ENCODE peak calls at places on chromosomes 13 and 19, in nine cellular contexts. P is transverse colon, V is A549, B is left ventricle myocardium inferior, A is sigmoid colon, E is lung, C is Peyer's patch, J is cardiac muscle cell, T is IMR-90. K is an unnamed sample.

GRCh38 chr19:19276386-19276785 is 3.3 kb upstream of the TM6SF2 start:
- DNase-seq in B (no peak), J (no peak), V (no peak), C (no peak), E (no peak), A (no peak), T (peak), P (no peak), K (no peak)

GRCh38 chr13:64680739-64681138 is 2549.4 kb downstream of the PCDH9 start:
- DNase-seq in E (no peak), J (no peak), T (no peak), V (no peak), A (no peak), P (no peak), B (no peak), C (no peak), K (no peak)

GRCh38 chr19:35013820-35014754 is 14.0 kb downstream of the GRAMD1A start:
- DNase-seq in C (peak), A (peak), P (peak), V (no peak), J (no peak), B (no peak), T (no peak), E (no peak), K (no peak)

GRCh38 chr13:94411747-94412146 is 67.7 kb downstream of the DCT start:
- DNase-seq in A (no peak), B (no peak), E (no peak), C (no peak), P (no peak), J (no peak), V (no peak), T (no peak), K (no peak)

GRCh38 chr19:41409288-41409687 is 11.7 kb downstream of the BCKDHA start:
- DNase-seq in B (no peak), C (no peak), E (peak), P (no peak), T (peak), J (peak), V (peak), A (no peak), K (peak)

GRCh38 chr19:18158471-18158870 is 5.5 kb downstream of the PIK3R2 start:
- DNase-seq in V (no peak), J (no peak), C (no peak), B (no peak), P (no peak), E (no peak), A (no peak), T (no peak), K (no peak)

GRCh38 chr13:20703785-20704458 is 423 bp downstream of the IL17D start:
- DNase-seq in C (peak), J (peak), B (peak), V (peak), E (peak), P (peak), A (peak), T (peak), K (peak)

GRCh38 chr19:41876847-41877489 is at the start of gene CD79A:
- DNase-seq in B (no peak), C (peak), T (no peak), P (peak), A (no peak), E (no peak), V (no peak), J (no peak), K (no peak)

GRCh38 chr19:13841339-13842293 is 35.3 kb upstream of the NANOS3 start:
- DNase-seq in P (peak), A (peak), E (peak), B (no peak), V (peak), J (no peak), C (peak), T (no peak), K (peak)

GRCh38 chr13:84653915-84654534 is 771.8 kb upstream of the SLITRK1 start:
- DNase-seq in P (no peak), E (no peak), A (no peak), B (peak), V (no peak), J (no peak), C (no peak), T (no peak), K (no peak)
- H3K4me3 ChIP-seq in P (no peak), E (no peak), A (no peak), B (no peak), V (no peak), J (no peak), C (no peak), T (no peak), K (no peak)

GRCh38 chr19:3784607-3785463 is 1.3 kb downstream of the MATK start:
- DNase-seq in C (no peak), T (no peak), P (no peak), E (no peak), B (no peak), J (no peak), A (no peak), V (no peak), K (no peak)

GRCh38 chr19:3785464-3785937 is 680 bp downstream of the MATK start:
- DNase-seq in A (no peak), T (no peak), V (no peak), P (no peak), J (no peak), B (no peak), E (no peak), C (no peak), K (no peak)

GRCh38 chr19:3782330-3782729 is 3.9 kb downstream of the MATK start:
- DNase-seq in V (no peak), C (no peak), T (no peak), B (no peak), A (no peak), E (no peak), P (no peak), J (no peak), K (no peak)

GRCh38 chr19:3782903-3783302 is 3.3 kb downstream of the MATK start:
- DNase-seq in C (no peak), P (no peak), T (no peak), V (no peak), E (no peak), A (no peak), B (no peak), J (no peak), K (no peak)

DNA sequence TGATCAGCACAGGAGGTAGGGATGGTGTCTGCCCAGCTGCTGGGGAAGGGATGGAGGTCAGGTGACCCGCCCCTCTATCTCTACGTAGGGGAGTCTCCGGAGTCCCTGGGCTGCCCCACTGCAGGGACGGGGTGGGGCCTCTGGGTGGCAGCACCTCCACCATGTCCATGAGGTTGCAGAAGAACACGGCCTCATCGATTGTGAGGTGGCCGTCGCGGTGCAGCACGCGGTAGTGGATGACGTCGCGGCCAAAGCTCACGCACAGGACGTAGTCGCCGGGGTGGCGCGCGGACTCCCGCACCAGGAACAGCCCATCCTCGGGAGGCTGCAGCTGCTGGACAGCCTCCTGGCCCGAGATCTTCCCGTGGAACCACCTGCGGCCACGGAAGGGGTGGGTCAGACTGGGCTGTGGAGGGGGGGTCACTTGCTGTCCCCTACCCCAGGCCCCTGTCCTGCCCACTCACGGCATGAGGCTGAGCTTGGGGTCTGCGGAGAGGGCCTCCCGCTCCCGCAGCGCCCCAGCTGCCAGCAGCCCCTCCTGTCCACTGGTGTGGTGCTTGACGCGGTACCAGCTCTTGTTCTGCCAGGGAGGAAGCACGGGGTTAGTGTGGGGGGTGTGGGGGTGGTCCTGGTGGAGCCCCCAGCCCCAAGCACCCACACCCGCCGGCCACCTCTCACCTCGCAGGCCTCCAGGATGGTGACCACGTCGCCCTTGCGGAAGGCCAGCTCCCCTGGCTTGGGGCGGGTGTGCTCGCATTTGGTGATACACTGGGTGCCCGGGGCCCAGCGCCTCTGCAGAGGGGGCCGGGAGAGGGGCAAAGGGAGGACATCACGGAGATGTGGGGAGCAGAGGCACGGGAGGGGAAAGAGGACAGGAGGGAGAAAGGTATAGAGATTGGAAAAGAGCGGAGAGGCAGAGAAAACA is 2.3 kb downstream of the MATK start:
- DNase-seq in J (no peak), A (no peak), E (no peak), C (no peak), V (peak), P (no peak), T (no peak), B (no peak), K (no peak)
- TF ChIP-seq CTCF in J (peak), A (no peak), E (no peak), C (no peak), V (no peak), P (no peak), T (peak), B (peak), K (no peak)

GRCh38 chr19:2721570-2722540 is 683 bp upstream of the DIRAS1 start:
- DNase-seq in P (no peak), C (no peak), T (no peak), J (no peak), V (no peak), B (no peak), E (no peak), A (no peak), K (no peak)
- H3K27ac ChIP-seq in P (no peak), C (no peak), T (no peak), J (no peak), V (no peak), B (peak), E (no peak), A (no peak), K (no peak)

GRCh38 chr19:7596191-7596937 is 701 bp downstream of the CAMSAP3 start:
- DNase-seq in E (no peak), T (no peak), C (no peak), V (no peak), J (no peak), P (peak), A (no peak), B (no peak), K (no peak)
- H3K4me3 ChIP-seq in E (peak), T (no peak), C (peak), V (peak), J (peak), P (peak), A (peak), B (peak), K (no peak)

GRCh38 chr13:26226209-26226608 is 4.1 kb upstream of the RNF6 start:
- DNase-seq in C (no peak), A (no peak), J (no peak), P (no peak), T (no peak), B (no peak), V (no peak), E (no peak), K (no peak)

GRCh38 chr13:26228080-26228479 is 6.0 kb upstream of the RNF6 start:
- DNase-seq in C (no peak), P (no peak), T (no peak), B (no peak), E (no peak), J (no peak), A (no peak), V (no peak), K (no peak)

GRCh38 chr13:26230703-26231102 is 8.6 kb upstream of the RNF6 start:
- DNase-seq in T (no peak), C (no peak), V (no peak), J (peak), P (no peak), B (no peak), E (no peak), A (no peak), K (no peak)

GRCh38 chr13:26227396-26227971 is 5.4 kb upstream of the RNF6 start:
- DNase-seq in C (no peak), B (no peak), T (no peak), J (no peak), V (no peak), E (no peak), P (no peak), A (no peak), K (no peak)

GRCh38 chr13:26229080-26229615 is 7.0 kb upstream of the RNF6 start:
- DNase-seq in B (no peak), V (no peak), C (no peak), A (no peak), P (no peak), E (no peak), J (no peak), T (no peak), K (no peak)
- TF ChIP-seq CTCF in B (no peak), V (no peak), C (no peak), A (no peak), P (no peak), E (no peak), J (no peak), T (no peak), K (no peak)

DNA sequence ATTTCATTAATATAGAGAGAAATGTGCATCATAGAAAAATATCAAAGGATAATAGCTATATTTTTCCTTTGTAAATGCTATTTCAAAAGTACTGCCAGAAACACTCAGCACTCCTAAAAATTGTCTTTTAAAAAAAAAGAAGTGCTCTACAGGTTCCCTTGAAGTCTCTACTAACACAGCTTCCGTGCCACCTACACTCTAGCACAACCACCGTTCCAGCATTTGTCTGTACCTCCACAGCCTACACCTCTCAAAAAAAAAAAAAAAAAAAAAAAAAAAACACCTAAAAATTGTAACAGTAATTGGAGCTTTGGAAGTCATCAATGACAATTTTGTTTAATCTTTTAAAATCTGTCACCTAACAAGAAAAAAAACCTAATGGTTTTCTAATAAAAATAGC is 485.6 kb downstream of the MYO16 start:
- DNase-seq in T (no peak), A (no peak), P (no peak), V (no peak), B (no peak), E (no peak), J (no peak), C (no peak), K (no peak)
- H3K27ac ChIP-seq in T (no peak), A (no peak), P (no peak), V (no peak), B (no peak), E (no peak), J (no peak), C (no peak), K (no peak)

DNA sequence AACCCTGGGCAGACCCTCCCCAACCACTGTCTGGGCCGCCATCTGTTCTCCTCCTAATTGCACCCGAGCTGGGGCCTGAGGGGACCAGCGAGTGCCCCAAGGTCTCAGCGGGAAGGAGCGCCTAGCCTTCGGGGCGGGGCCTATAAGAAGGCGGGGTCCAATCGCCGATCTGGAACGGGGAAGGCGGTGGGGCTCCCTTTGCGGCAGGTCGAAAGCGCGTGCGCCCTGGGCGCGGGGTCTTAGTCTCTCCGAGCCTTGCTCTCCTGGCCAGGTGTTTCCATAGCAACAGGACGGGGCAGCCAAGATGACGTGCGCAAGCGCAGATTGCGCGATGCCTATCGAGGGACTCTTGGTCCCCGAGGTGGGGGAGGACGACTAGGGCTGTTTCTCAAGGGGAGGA is 2.8 kb downstream of the MAST1 start:
- DNase-seq in B (no peak), J (peak), P (no peak), A (no peak), T (peak), C (no peak), E (no peak), V (no peak), K (no peak)
- H3K4me3 ChIP-seq in B (peak), J (peak), P (no peak), A (no peak), T (peak), C (no peak), E (no peak), V (no peak), K (peak)